ENCODE peak calls at places on chromosomes 4 and X, in four cellular contexts. T, S, P and C are unnamed samples.

GRCh38 chr4:185387957-185388356 is 7.8 kb downstream of the LRP2BP start:
- DNase-seq in S (no peak), T (no peak), P (no peak), C (no peak)

GRCh38 chrX:40474205-40474626 is 106.6 kb upstream of the ATP6AP2 start:
- DNase-seq in P (peak; percentile 76), T (peak; percentile 7), S (no peak), C (no peak)

GRCh38 chrX:131513159-131513914 is 30.5 kb upstream of the OR13H1 start:
- DNase-seq in T (no peak), S (no peak), P (no peak), C (no peak)

GRCh38 chr4:111632752-111633151 is 512.5 kb upstream of the FAM241A start:
- DNase-seq in T (no peak), S (no peak), P (peak; percentile 31), C (no peak)

GRCh38 chrX:108331126-108331909 is 106.9 kb downstream of the COL4A6 start:
- DNase-seq in P (no peak), T (no peak), S (no peak), C (no peak)

GRCh38 chr4:130073145-130073790 is 977.3 kb downstream of the C4orf33 start:
- DNase-seq in P (no peak), T (no peak), S (no peak), C (no peak)

GRCh38 chr4:145171919-145172318 is 8.5 kb downstream of the OTUD4 start:
- DNase-seq in T (no peak), S (no peak), P (no peak), C (no peak)

GRCh38 chrX:47608130-47608810 is 11.4 kb downstream of the SYN1 start:
- DNase-seq in S (no peak), P (no peak), T (no peak), C (no peak)

GRCh38 chr4:187268940-187269339 is 545.3 kb upstream of the FAT1 start:
- DNase-seq in T (no peak), S (no peak), P (peak; percentile 76), C (no peak)

GRCh38 chrX:138858438-138858837 is 146.9 kb upstream of the FGF13 start:
- DNase-seq in T (no peak), S (no peak), P (peak; percentile 84), C (no peak)

GRCh38 chr4:185396724-185397402 is at the start of gene ANKRD37:
- DNase-seq in P (peak; percentile 86), T (peak; percentile 59), S (no peak), C (peak; percentile 60)

GRCh38 chrX:66045894-66046293 is 6.0 kb upstream of the VSIG4 start:
- DNase-seq in P (no peak), T (no peak), S (no peak), C (no peak)

GRCh38 chrX:151384807-151385206 is 12.2 kb upstream of the VMA21 start:
- DNase-seq in P (no peak), S (no peak), T (peak; percentile 19), C (no peak)

GRCh38 chrX:95764972-95765451 is 919.6 kb upstream of the DIAPH2 start:
- DNase-seq in S (peak; percentile 7), P (peak; percentile 15), T (peak; percentile 20), C (peak; percentile 29)

GRCh38 chr4:24887881-24888430 is 24.9 kb downstream of the CCDC149 start:
- DNase-seq in S (no peak), P (no peak), T (no peak), C (no peak)

GRCh38 chrX:44903107-44903506 is 30.1 kb downstream of the KDM6A start:
- DNase-seq in S (no peak), P (peak; percentile 52), T (no peak), C (peak; percentile 47)

GRCh38 chrX:85244411-85245210 is 820 bp downstream of the ZNF711 start:
- DNase-seq in S (peak; percentile 41), P (peak; percentile 6), T (peak; percentile 3), C (no peak)

GRCh38 chr4:163672751-163673150 is 178.3 kb downstream of the TMA16 start:
- DNase-seq in P (no peak), S (peak; percentile 20), T (no peak), C (no peak)

GRCh38 chrX:136386821-136387220 is 86.1 kb downstream of the ADGRG4 start:
- DNase-seq in T (no peak), S (no peak), P (no peak), C (no peak)

GRCh38 chr4:140637836-140638235 is 69.1 kb upstream of the UCP1 start:
- DNase-seq in P (peak; percentile 22), T (no peak), S (peak; percentile 85), C (peak; percentile 30)

GRCh38 chr4:48340276-48340904 is 939 bp upstream of the SLAIN2 start:
- DNase-seq in S (peak; percentile 50), P (peak; percentile 57), T (peak; percentile 58), C (no peak)

GRCh38 chrX:118872102-118872566 is 48.5 kb downstream of the ZCCHC12 start:
- DNase-seq in P (peak; percentile 88), S (no peak), T (peak; percentile 53), C (no peak)

GRCh38 chr4:54764501-54764900 is 106.7 kb downstream of the KIT start:
- DNase-seq in P (no peak), S (peak; percentile 2), T (no peak), C (no peak)

GRCh38 chr4:102064747-102065442 is 274.4 kb downstream of the BANK1 start:
- DNase-seq in P (no peak), T (no peak), S (no peak), C (no peak)

GRCh38 chrX:18173494-18174180 is 47.0 kb downstream of the BEND2 start:
- DNase-seq in S (no peak), P (no peak), T (no peak), C (peak; percentile 40)

GRCh38 chr4:149914521-149915115 is 99.0 kb upstream of the IQCM start:
- DNase-seq in T (no peak), P (peak; percentile 52), S (peak; percentile 58), C (peak; percentile 68)

GRCh38 chr4:2354760-2355159 is 63.7 kb downstream of the ZFYVE28 start:
- DNase-seq in P (no peak), T (no peak), S (no peak), C (no peak)

GRCh38 chr4:47032405-47033106 is 1.2 kb downstream of the GABRB1 start:
- DNase-seq in P (no peak), S (no peak), T (no peak), C (peak; percentile 21)